ENCODE peak calls at places on chromosome 18, in seven cellular contexts. X, G, K, T, Q, V and J are unnamed samples.

GRCh38 chr18:26436176-26437031 is 111.9 kb downstream of the KCTD1 start:
- DNase-seq in X (peak; percentile 89), G (no peak), K (no peak), T (no peak), Q (peak; percentile 63), V (peak; percentile 58), J (peak; percentile 73)

GRCh38 chr18:59220784-59221765 is 1.1 kb downstream of the GRP start:
- DNase-seq in X (no peak), G (no peak), K (no peak), T (peak; percentile 42), Q (no peak), V (peak; percentile 44), J (no peak)

GRCh38 chr18:59921384-59921891 is 21.6 kb downstream of the PMAIP1 start:
- DNase-seq in X (no peak), G (no peak), K (no peak), T (no peak), Q (no peak), V (no peak), J (no peak)

GRCh38 chr18:48562075-48562474 is 23.2 kb downstream of the CTIF start:
- DNase-seq in X (no peak), G (no peak), K (no peak), T (no peak), Q (no peak), V (no peak), J (no peak)

GRCh38 chr18:9038277-9038871 is 64.1 kb upstream of the NDUFV2 start:
- DNase-seq in X (peak; percentile 28), G (no peak), K (no peak), T (no peak), Q (peak; percentile 13), V (peak; percentile 41), J (peak; percentile 36)

GRCh38 chr18:36186461-36187137 is 698 bp upstream of the MOCOS start:
- DNase-seq in X (no peak), G (no peak), K (no peak), T (peak; percentile 60), Q (peak; percentile 17), V (peak; percentile 11), J (peak; percentile 43)

GRCh38 chr18:67549946-67550345 is 33.4 kb upstream of the DSEL start:
- DNase-seq in X (peak; percentile 19), G (no peak), K (no peak), T (no peak), Q (no peak), V (no peak), J (no peak)

GRCh38 chr18:74511823-74512222 is 15.7 kb downstream of the CNDP2 start:
- DNase-seq in X (no peak), G (no peak), K (no peak), T (peak; percentile 12), Q (no peak), V (no peak), J (no peak)

GRCh38 chr18:7950380-7951143 is 383.4 kb downstream of the PTPRM start:
- DNase-seq in X (peak; percentile 74), G (no peak), K (no peak), T (no peak), Q (peak; percentile 66), V (peak; percentile 19), J (peak; percentile 5)

GRCh38 chr18:61464551-61465102 is 131.4 kb downstream of the CDH20 start:
- DNase-seq in X (no peak), G (no peak), K (no peak), T (no peak), Q (no peak), V (no peak), J (no peak)

GRCh38 chr18:50622865-50623393 is 63.0 kb downstream of the MAPK4 start:
- DNase-seq in X (no peak), G (no peak), K (no peak), T (no peak), Q (no peak), V (no peak), J (no peak)

GRCh38 chr18:62863629-62864028 is 148.3 kb downstream of the PHLPP1 start:
- DNase-seq in X (peak; percentile 65), G (no peak), K (no peak), T (no peak), Q (peak; percentile 17), V (peak; percentile 78), J (peak; percentile 53)

GRCh38 chr18:59919026-59919425 is 19.2 kb downstream of the PMAIP1 start:
- DNase-seq in X (no peak), G (no peak), K (no peak), T (no peak), Q (no peak), V (no peak), J (no peak)

GRCh38 chr18:27797484-27797883 is 379.4 kb downstream of the CDH2 start:
- DNase-seq in X (no peak), G (no peak), K (no peak), T (no peak), Q (peak; percentile 1), V (no peak), J (no peak)

GRCh38 chr18:69752737-69753380 is 194.8 kb downstream of the CD226 start:
- DNase-seq in X (no peak), G (no peak), K (no peak), T (no peak), Q (no peak), V (peak; percentile 10), J (no peak)

GRCh38 chr18:75290737-75291358 is 80.3 kb downstream of the TSHZ1 start:
- DNase-seq in X (no peak), G (no peak), K (no peak), T (no peak), Q (no peak), V (no peak), J (no peak)

GRCh38 chr18:23862071-23862470 is 152.5 kb upstream of the TTC39C start:
- DNase-seq in X (peak; percentile 95), G (no peak), K (no peak), T (no peak), Q (peak; percentile 86), V (no peak), J (peak; percentile 56)

GRCh38 chr18:21996261-21996892 is 173.0 kb upstream of the GATA6 start:
- DNase-seq in X (no peak), G (no peak), K (no peak), T (no peak), Q (no peak), V (no peak), J (peak; percentile 62)

GRCh38 chr18:28952339-28952738 is 775.4 kb upstream of the CDH2 start:
- DNase-seq in X (no peak), G (no peak), K (no peak), T (no peak), Q (no peak), V (peak; percentile 3), J (no peak)

GRCh38 chr18:46335551-46336059 is 231.4 kb downstream of the HAUS1 start:
- DNase-seq in X (no peak), G (no peak), K (peak; percentile 51), T (peak; percentile 77), Q (no peak), V (peak; percentile 66), J (no peak)

GRCh38 chr18:46333371-46334199 is 229.4 kb downstream of the HAUS1 start:
- DNase-seq in X (no peak), G (no peak), K (peak; percentile 54), T (no peak), Q (peak; percentile 10), V (peak; percentile 45), J (peak; percentile 28)

GRCh38 chr18:46332956-46333355 is 228.8 kb downstream of the HAUS1 start:
- DNase-seq in X (no peak), G (no peak), K (no peak), T (no peak), Q (no peak), V (peak; percentile 45), J (no peak)

GRCh38 chr18:46332286-46332801 is 228.2 kb downstream of the HAUS1 start:
- DNase-seq in X (no peak), G (no peak), K (no peak), T (no peak), Q (no peak), V (no peak), J (no peak)

DNA sequence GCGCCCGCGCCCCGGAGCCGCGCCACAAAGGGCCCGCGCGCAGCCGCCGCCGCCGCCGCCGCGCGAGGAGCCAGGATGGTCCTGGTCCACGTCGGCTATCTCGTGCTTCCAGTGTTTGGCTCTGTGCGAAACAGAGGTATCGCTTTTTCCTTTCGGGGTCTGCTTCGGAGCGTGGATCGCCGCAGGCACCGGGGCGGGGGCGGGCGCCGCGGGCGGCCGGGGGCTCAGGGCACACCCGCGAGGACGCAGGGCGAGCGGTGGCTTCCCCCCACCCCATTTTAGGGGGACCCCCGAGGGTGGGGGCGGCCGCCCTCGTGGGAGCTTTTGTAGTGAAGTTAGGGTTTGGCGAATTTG is 230.0 kb downstream of the HAUS1 start:
- DNase-seq in X (no peak), G (no peak), K (no peak), T (no peak), Q (no peak), V (no peak), J (no peak)
- H3K9ac ChIP-seq in X (no peak overlapping the region), G (peak overlapping the region; percentile 39), K (peak overlapping the region; percentile 83), T (no peak overlapping the region), Q (no peak overlapping the region), V (peak overlapping the region; percentile 68), J (no peak overlapping the region)

GRCh38 chr18:5524660-5525059 is 19.1 kb downstream of the EPB41L3 start:
- DNase-seq in X (no peak), G (no peak), K (no peak), T (no peak), Q (no peak), V (no peak), J (no peak)
- H4K8ac ChIP-seq in X (no peak overlapping the region), G (no peak overlapping the region), K (no peak overlapping the region), T (no peak overlapping the region), Q (no peak overlapping the region), V (no peak overlapping the region), J (no peak overlapping the region)

DNA sequence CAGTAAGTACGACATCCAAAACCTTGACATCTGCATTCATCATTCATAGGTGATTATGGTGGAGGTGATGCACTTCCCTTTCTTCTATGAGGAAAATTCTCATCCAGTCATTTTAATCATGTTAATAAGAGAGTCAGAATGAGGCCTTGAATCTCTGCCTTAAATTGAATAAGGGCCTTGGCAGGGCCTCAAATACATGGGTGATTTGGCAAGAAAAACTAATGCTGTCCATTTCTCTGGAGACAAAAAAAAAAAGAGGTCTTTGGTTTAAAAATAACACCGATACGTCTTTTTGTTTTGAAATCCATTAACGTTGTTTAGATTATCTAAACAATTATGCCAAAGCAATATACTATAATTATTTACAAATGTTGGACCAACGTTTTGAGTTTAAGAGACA is 8.1 kb downstream of the COLEC12 start:
- DNase-seq in X (no peak), G (no peak), K (no peak), T (no peak), Q (no peak), V (no peak), J (no peak)
- H2BK5ac ChIP-seq in X (no peak overlapping the region), G (no peak overlapping the region), K (no peak overlapping the region), T (no peak overlapping the region), Q (no peak overlapping the region), V (no peak overlapping the region), J (no peak overlapping the region)

DNA sequence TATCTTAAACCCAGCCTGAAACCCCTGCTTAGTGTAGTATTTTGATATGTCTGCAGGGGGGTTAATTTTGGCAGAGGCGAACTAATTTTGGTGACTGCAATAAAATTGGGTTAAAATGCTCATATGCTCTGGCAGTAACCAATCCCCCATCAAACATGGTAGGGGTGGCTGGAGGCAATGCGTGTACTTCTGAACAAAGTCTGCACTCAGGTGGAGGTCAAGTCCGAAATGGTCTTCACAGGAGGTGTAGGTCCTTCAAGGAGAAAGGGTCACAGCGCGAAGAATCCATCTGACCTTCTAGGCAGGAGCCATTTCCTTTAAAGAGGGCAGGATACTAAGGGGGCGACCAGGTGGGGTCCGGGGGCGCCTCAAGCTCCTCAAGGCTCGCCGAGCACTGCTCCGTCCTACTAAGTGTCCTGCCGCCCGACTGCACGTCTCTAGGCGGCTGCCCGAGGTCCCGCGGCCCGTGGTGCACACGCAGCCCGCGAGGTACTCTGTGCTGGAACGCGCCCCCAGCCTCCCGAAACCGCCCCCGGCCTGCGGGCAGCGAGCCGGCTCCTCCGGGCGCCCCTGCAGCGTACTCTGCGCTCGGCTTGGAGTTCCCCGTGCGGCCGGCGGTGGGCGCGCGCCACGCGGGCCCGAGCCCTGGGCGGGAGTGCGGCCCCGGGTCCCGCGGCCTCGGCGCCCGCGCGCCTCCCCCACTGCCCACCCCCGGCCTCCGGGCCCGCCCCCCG is 1.7 kb upstream of the LDLRAD4 start:
- DNase-seq in X (no peak), G (no peak), K (peak; percentile 59), T (no peak), Q (peak; percentile 6), V (peak; percentile 32), J (peak; percentile 22)
- H3K9ac ChIP-seq in X (no peak overlapping the region), G (no peak overlapping the region), K (peak overlapping the region; percentile 76), T (no peak overlapping the region), Q (no peak overlapping the region), V (peak overlapping the region; percentile 58), J (no peak overlapping the region)